ENCODE peak calls at places on chromosome 11, in five cellular contexts. E is activated CD4-positive, alpha-beta T cell treated with anti-CD3 and anti-CD28 coated beads, Interleukin-2, amount 50 U/mL, for 4 hours; F is stimulated activated CD4-positive, alpha-beta T cell treated with anti-CD3 and anti-CD28 coated beads, Interleukin-12 subunit alpha, Interleukin-12 subunit beta, amount 100 ng/mL, for 48 hours; M is activated CD8-positive, alpha-beta memory T cell treated with anti-CD3 and anti-CD28 coated beads, Interleukin-2, amount 50 U/mL, for 4 hours; T is HFF-Myc. N is an unnamed sample.

GRCh38 chr11:32210601-32211000 is 119.7 kb downstream of the RCN1 start:
- DNase-seq in E (no peak), F (no peak), M (no peak), T (no peak), N (no peak)

GRCh38 chr11:57131080-57131790 is 50.5 kb upstream of the LRRC55 start:
- DNase-seq in E (no peak), F (no peak), M (no peak), T (no peak), N (no peak)

GRCh38 chr11:78072455-78072854 is 7.2 kb downstream of the NDUFC2 start:
- DNase-seq in E (no peak), F (no peak), M (no peak), T (no peak), N (no peak)

GRCh38 chr11:3095712-3096361 is 38.6 kb upstream of the CARS1 start:
- DNase-seq in E (no peak), F (no peak), M (no peak), T (peak; percentile 91), N (peak; percentile 72)

GRCh38 chr11:72409458-72409857 is 24.9 kb downstream of the CLPB start:
- DNase-seq in E (no peak), F (no peak), M (no peak), T (no peak), N (no peak)

GRCh38 chr11:40306938-40307548 is 1152.4 kb downstream of the LRRC4C start:
- DNase-seq in E (no peak), F (no peak), M (no peak), T (peak; percentile 42), N (peak; percentile 27)

GRCh38 chr11:78449866-78450265 is 32.2 kb upstream of the GAB2 start:
- DNase-seq in E (no peak), F (no peak), M (no peak), T (no peak), N (no peak)

GRCh38 chr11:43130616-43131015 is 181.2 kb upstream of the API5 start:
- DNase-seq in E (no peak), F (no peak), M (no peak), T (no peak), N (no peak)

GRCh38 chr11:121180183-121180582 is 79.1 kb downstream of the TECTA start:
- DNase-seq in E (no peak), F (no peak), M (no peak), T (no peak), N (no peak)

GRCh38 chr11:63840356-63841060 is 1.6 kb downstream of the MARK2 start:
- DNase-seq in E (no peak), F (no peak), M (no peak), T (no peak), N (no peak)

GRCh38 chr11:62508336-62509058 is 38.1 kb downstream of the AHNAK start:
- DNase-seq in E (no peak), F (no peak), M (no peak), T (no peak), N (peak; percentile 27)

GRCh38 chr11:83573097-83573496 is 286.9 kb upstream of the CCDC90B start:
- DNase-seq in E (no peak), F (no peak), M (no peak), T (no peak), N (no peak)

GRCh38 chr11:9896902-9897301 is 233.0 kb downstream of the SWAP70 start:
- DNase-seq in E (no peak), F (no peak), M (no peak), T (no peak), N (no peak)

GRCh38 chr11:25711008-25711407 is 620.9 kb upstream of the ANO3 start:
- DNase-seq in E (no peak), F (no peak), M (no peak), T (no peak), N (no peak)

GRCh38 chr11:6431861-6432260 is 8.9 kb downstream of the HPX start:
- DNase-seq in E (no peak), F (no peak), M (no peak), T (peak; percentile 6), N (no peak)

GRCh38 chr11:69280994-69281393 is 13.0 kb upstream of the MYEOV start:
- DNase-seq in E (no peak), F (no peak), M (no peak), T (no peak), N (no peak)

GRCh38 chr11:4484310-4484709 is 1.9 kb downstream of the OR52K1 start:
- DNase-seq in E (no peak), F (no peak), M (no peak), T (no peak), N (no peak)

GRCh38 chr11:57619331-57619730 is 21.8 kb downstream of the SERPING1 start:
- DNase-seq in E (no peak), F (no peak), M (no peak), T (no peak), N (no peak)

GRCh38 chr11:2289859-2290258 is 11.9 kb downstream of the C11orf21 start:
- DNase-seq in E (no peak), F (no peak), M (no peak), T (no peak), N (no peak)

GRCh38 chr11:22138264-22138663 is 54.6 kb upstream of the ANO5 start:
- DNase-seq in E (no peak), F (no peak), M (no peak), T (no peak), N (no peak)

GRCh38 chr11:32033067-32033466 is 57.8 kb upstream of the RCN1 start:
- DNase-seq in E (no peak), F (no peak), M (no peak), T (no peak), N (no peak)

GRCh38 chr11:113613619-113614018 is 92.5 kb downstream of the TMPRSS5 start:
- DNase-seq in E (no peak), F (no peak), M (no peak), T (no peak), N (no peak)

GRCh38 chr11:120334894-120335462 is 1.2 kb upstream of the ARHGEF12 start:
- DNase-seq in E (peak; percentile 52), F (peak; percentile 84), M (peak; percentile 51), T (peak; percentile 85), N (no peak)

GRCh38 chr11:5891216-5891800 is 1.7 kb upstream of the OR52E5 start:
- DNase-seq in E (no peak), F (no peak), M (no peak), T (no peak), N (peak; percentile 13)

GRCh38 chr11:43756575-43756974 is 76.0 kb downstream of the HSD17B12 start:
- DNase-seq in E (no peak), F (no peak), M (no peak), T (no peak), N (no peak)

GRCh38 chr11:44528103-44528502 is 37.4 kb upstream of the CD82 start:
- DNase-seq in E (no peak), F (no peak), M (no peak), T (no peak), N (no peak)

GRCh38 chr11:34269031-34269430 is 88.8 kb downstream of the ABTB2 start:
- DNase-seq in E (no peak), F (no peak), M (no peak), T (no peak), N (no peak)

N was measured in Panc1.